ENCODE peak calls at places on chromosomes 13 and 19, in four cellular contexts. D is stomach, Z is endothelial cell of umbilical vein, R is HepG2. W is an unnamed sample.

GRCh38 chr13:46679369-46680180 is 117.4 kb downstream of the ESD start:
- DNase-seq in R (peak), Z (no peak), D (no peak), W (no peak)

GRCh38 chr13:23541221-23541620 is 29.0 kb upstream of the TNFRSF19 start:
- DNase-seq in R (no peak), Z (no peak), D (no peak), W (no peak)

GRCh38 chr19:35030257-35031071 is at the start of gene SCN1B:
- DNase-seq in R (peak), Z (peak), D (peak), W (peak)

GRCh38 chr19:10760268-10760944 is 42.5 kb downstream of the DNM2 start:
- DNase-seq in D (no peak), R (no peak), Z (no peak), W (no peak)

GRCh38 chr19:21202865-21203494 is 61.1 kb downstream of the ZNF431 start:
- DNase-seq in R (no peak), Z (peak), D (no peak), W (no peak)

GRCh38 chr19:37251308-37252229 is 33.6 kb downstream of the ZNF383 start:
- DNase-seq in R (no peak), Z (peak), D (peak), W (peak)

GRCh38 chr13:36880961-36881360 is 39.1 kb downstream of the SMAD9 start:
- DNase-seq in R (no peak), Z (peak), D (no peak), W (no peak)

GRCh38 chr13:88217372-88217771 is 546.2 kb downstream of the SLITRK5 start:
- DNase-seq in D (no peak), R (no peak), Z (no peak), W (no peak)

GRCh38 chr19:57334191-57334590 is 13.9 kb downstream of the ZNF543 start:
- DNase-seq in Z (no peak), R (peak), D (no peak), W (no peak)

GRCh38 chr19:1591421-1592022 is 1.1 kb downstream of the MBD3 start:
- DNase-seq in Z (peak), R (no peak), D (no peak), W (no peak)

GRCh38 chr19:20503536-20503935 is 62.0 kb downstream of the ZNF737 start:
- DNase-seq in D (peak), Z (no peak), R (no peak), W (no peak)

GRCh38 chr13:76822691-76823267 is 63.4 kb downstream of the KCTD12 start:
- DNase-seq in R (no peak), D (no peak), Z (peak), W (no peak)

GRCh38 chr13:107035778-107036177 is 467.8 kb upstream of the ARGLU1 start:
- DNase-seq in R (no peak), D (no peak), Z (no peak), W (no peak)

GRCh38 chr13:101575591-101575990 is 123.1 kb downstream of the ITGBL1 start:
- DNase-seq in R (no peak), D (no peak), Z (no peak), W (no peak)

GRCh38 chr13:112868308-112868707 is 100.7 kb upstream of the MCF2L start:
- DNase-seq in Z (no peak), R (no peak), D (no peak), W (no peak)

GRCh38 chr13:35225582-35225981 is 250.9 kb downstream of the MAB21L1 start:
- DNase-seq in R (no peak), Z (no peak), D (no peak), W (no peak)

GRCh38 chr13:99331881-99332293 is 24.7 kb upstream of the GPR183 start:
- DNase-seq in Z (no peak), R (no peak), D (no peak), W (no peak)

GRCh38 chr19:53196777-53197396 is 3.7 kb upstream of the ZNF665 start:
- DNase-seq in D (peak), R (peak), Z (peak), W (peak)
- TF ChIP-seq POLR2AphosphoS5 in D (peak), R (peak), Z (peak), W (peak)

GRCh38 chr19:5631511-5632240 is 8.8 kb downstream of the SAFB start:
- DNase-seq in D (no peak), R (no peak), Z (no peak), W (no peak)
- TF ChIP-seq POLR2AphosphoS5 in D (no peak), R (no peak), Z (no peak), W (no peak)

DNA sequence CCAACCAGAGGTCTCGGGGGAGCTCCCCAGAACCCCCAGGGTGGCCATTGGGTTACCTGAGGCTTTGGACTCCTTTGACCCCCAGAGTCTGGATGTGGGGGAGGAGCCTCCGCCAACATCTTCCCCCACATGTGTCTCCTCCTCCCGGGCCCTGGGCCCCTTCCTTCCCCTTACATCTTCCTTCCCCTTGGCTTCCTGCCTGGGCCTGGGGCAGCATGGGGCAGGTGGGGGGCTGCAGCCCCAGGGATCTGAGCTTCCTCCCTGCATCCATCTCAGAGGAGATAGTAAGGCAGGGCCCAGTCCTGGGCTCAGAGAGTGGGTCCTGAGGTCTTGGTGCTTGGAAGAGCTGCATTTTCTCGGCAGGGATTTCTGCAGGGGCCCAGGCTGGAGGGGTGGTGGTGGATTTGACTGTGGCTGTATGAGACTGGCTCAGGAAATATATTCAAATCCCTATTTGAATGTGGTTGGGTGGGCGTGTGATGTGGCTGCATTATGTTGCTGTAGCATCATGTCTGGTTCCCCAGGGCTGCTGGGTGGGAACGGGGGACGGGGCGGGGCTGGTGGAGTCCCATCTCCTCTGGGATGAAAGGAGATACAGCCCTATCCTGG is 919 bp downstream of the VAV1 start:
- DNase-seq in D (peak), R (no peak), Z (no peak), W (peak)
- TF ChIP-seq POLR2AphosphoS5 in D (no peak), R (no peak), Z (no peak), W (peak)

DNA sequence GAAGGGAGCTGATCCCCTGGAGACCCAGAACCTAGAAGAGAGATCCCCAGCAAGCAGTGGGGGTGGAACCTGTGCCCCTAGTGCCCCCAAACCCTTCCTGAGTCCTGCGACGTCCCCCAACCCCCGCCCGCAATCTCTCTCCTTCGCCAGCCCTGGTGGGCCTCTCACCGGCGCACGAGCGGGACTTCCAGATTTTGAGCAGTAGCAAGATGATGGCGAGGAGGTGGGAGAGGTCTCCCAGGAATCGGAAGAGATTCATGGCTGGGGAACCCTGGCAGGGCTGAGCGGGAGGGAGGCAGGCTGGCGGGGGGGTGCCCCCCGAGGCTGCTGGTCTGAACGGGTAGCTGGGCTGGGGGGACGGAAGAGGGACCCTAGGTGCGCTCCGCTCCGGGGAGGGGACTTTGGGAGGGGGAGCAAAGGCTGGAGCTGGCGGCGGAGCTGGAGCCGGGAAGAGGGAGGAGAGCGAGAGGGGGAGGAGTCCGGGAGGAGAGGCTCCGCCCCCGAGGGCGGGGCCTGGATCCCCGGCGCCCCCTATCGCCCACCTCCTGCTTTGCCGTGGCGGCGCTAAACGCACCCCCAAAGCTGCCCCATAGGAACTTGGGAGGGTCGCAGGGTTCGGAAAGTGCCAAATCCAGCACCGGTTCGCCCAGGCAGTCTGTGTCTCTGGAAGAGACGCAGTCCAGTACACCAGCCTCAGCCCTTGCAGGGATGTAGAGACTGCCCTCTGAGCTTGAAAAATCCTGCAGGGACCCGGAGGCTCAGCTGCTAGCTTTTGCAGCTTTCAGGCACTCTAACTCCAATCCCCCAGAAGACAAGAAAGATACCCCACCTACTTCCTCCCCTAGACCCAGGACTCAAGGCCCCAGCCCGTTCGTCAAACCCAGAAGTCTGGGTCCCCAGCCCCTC is at the start of gene KDELR1:
- DNase-seq in R (peak), Z (peak), D (peak), W (peak)
- TF ChIP-seq POLR2AphosphoS5 in R (peak), Z (peak), D (peak), W (no peak)

GRCh38 chr19:17735410-17735809 is 15.9 kb upstream of the FCHO1 start:
- DNase-seq in Z (no peak), D (no peak), R (no peak), W (no peak)
- TF ChIP-seq POLR2AphosphoS5 in Z (no peak), D (no peak), R (no peak), W (no peak)

W was measured in GM12892.